ENCODE peak calls at places on chromosomes 12 and 14, in five cellular contexts. V is ovary, R is astrocyte, G is Panc1, Y is HAP-1. D is an unnamed sample. For H3K4me1, the result is how much of the 10 kb centered on the place peaks cover.

GRCh38 chr14:60878536-60878935 is 102.3 kb downstream of the TRMT5 start:
- DNase-seq in G (no peak), Y (no peak), R (peak), V (no peak), D (no peak)

GRCh38 chr14:86654558-86655184 is 1124.7 kb downstream of the FLRT2 start:
- DNase-seq in Y (peak), R (no peak), V (no peak), G (peak), D (peak)

GRCh38 chr14:72217164-72217563 is 284.9 kb downstream of the RGS6 start:
- DNase-seq in R (peak), G (no peak), Y (no peak), V (no peak), D (no peak)

GRCh38 chr14:63924375-63924774 is 71.6 kb downstream of the SYNE2 start:
- DNase-seq in Y (no peak), G (no peak), R (no peak), V (no peak), D (no peak)

GRCh38 chr12:71460850-71461609 is 21.4 kb downstream of the LGR5 start:
- DNase-seq in Y (no peak), G (no peak), R (no peak), V (no peak), D (no peak)

GRCh38 chr12:8664228-8664963 is 1.8 kb upstream of the MFAP5 start:
- DNase-seq in V (no peak), Y (no peak), R (no peak), G (no peak), D (no peak)

GRCh38 chr14:80519002-80519401 is 307.7 kb upstream of the DIO2 start:
- DNase-seq in V (no peak), G (no peak), R (no peak), Y (no peak), D (no peak)

GRCh38 chr14:34539407-34540180 is at the start of gene EAPP:
- DNase-seq in Y (peak), G (peak), R (peak), V (peak), D (peak)

GRCh38 chr12:56061982-56062381 is 18.0 kb upstream of the ERBB3 start:
- DNase-seq in V (no peak), Y (no peak), R (no peak), G (no peak), D (no peak)

GRCh38 chr12:20369164-20370000 is 1.0 kb downstream of the PDE3A start:
- DNase-seq in Y (peak), R (peak), G (no peak), V (peak), D (no peak)

GRCh38 chr14:56339855-56340701 is 221.9 kb downstream of the PELI2 start:
- DNase-seq in G (no peak), V (peak), Y (peak), R (peak), D (peak)

GRCh38 chr14:105346880-105347586 is 32.5 kb downstream of the PACS2 start:
- DNase-seq in R (no peak), V (no peak), G (no peak), Y (no peak), D (no peak)

GRCh38 chr14:91249841-91250616 is 5.5 kb upstream of the GPR68 start:
- DNase-seq in V (no peak), Y (no peak), G (no peak), R (peak), D (peak)

GRCh38 chr14:70289138-70289537 is 70.3 kb downstream of the COX16 start:
- DNase-seq in R (no peak), V (no peak), G (no peak), Y (peak), D (peak)

GRCh38 chr12:10900972-10901371 is 8.4 kb downstream of the TAS2R13 start:
- DNase-seq in Y (no peak), G (no peak), V (no peak), R (no peak), D (no peak)

GRCh38 chr12:88577537-88577936 is 2.7 kb downstream of the KITLG start:
- DNase-seq in V (no peak), R (peak), G (no peak), Y (no peak), D (no peak)
- H3K4me3 ChIP-seq in V (no peak), R (peak), G (no peak), Y (peak), D (no peak)

DNA sequence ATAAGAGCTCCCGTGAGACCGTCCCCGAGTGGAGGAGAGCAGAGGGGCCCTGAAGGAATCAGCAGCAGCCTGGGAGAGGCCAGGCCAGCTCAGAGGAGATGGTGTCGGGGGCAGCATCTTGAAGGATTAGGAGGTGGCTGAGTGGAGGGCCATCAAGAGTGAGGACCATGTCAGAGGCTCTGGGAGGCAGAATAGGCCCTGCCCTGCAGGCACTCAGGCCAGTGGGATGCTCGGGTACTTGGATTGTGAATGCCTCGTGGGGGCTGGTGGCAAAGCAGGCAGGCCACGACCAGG is 47.7 kb downstream of the IL31 start:
- DNase-seq in Y (no peak), V (no peak), R (no peak), G (no peak), D (no peak)
- H3K4me1 ChIP-seq in Y (under half), V (under half), R (under half), G (half or more), D (under half)

DNA sequence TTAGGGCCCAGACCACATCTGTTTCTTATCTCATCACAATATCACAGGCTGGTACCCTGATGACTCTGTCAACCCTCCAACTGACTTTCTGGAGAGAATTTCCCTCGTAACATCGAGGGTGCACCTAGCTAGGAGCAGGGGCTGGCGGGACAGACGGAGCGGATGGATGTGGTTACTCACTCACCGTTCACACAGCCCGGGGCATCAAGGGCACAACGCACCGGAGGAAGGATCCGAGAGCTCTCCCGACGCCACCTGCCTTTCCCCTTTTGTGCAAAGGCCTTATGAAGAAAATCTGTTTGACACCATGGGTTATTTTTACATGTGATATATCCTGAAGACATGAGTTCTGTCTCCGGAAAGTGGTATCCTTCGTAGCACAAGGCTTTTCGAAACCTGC is 31.4 kb downstream of the SLC15A4 start:
- DNase-seq in G (no peak), R (no peak), Y (no peak), V (no peak), D (no peak)
- H3K4me3 ChIP-seq in G (no peak), R (no peak), Y (no peak), V (no peak), D (no peak)

DNA sequence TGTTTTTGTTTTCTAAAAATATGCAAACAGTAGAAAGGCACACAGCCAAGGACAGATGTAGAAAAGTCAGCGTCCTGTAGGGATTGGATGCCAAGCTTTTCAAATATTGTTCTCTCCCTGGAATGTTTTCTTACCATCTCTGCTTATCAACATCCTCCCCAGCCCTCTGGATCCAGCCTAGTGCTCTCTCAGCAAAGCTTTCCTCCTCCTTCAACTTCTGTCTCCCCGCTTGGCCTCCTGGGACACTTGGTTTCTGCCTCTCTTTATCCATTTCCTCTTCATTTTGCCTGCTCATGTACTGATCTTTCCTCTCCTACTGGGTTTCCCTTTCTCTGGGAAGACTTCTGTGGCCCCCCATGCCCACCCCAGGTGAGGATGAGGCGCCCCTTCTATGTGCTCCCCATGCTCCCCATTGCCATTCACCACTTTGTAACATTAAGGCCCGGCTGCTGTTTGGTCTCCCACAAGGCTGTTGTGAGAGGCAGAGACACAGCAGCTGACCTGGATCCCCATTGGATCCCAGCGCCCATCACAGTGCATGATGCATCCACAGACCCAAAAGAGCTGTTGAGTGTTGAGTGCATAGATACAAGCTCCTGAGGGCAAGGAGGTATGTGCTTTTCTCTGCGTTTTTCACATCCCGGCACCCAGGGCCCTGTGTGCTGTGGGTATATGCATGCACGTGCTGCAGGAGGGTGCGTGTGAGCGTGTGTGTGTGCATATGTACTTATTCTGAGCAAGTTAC is 38.2 kb downstream of the EVL start:
- DNase-seq in Y (no peak), R (no peak), G (no peak), V (peak), D (peak)
- H3K4me1 ChIP-seq in Y (under half), R (under half), G (under half), V (under half), D (half or more)

DNA sequence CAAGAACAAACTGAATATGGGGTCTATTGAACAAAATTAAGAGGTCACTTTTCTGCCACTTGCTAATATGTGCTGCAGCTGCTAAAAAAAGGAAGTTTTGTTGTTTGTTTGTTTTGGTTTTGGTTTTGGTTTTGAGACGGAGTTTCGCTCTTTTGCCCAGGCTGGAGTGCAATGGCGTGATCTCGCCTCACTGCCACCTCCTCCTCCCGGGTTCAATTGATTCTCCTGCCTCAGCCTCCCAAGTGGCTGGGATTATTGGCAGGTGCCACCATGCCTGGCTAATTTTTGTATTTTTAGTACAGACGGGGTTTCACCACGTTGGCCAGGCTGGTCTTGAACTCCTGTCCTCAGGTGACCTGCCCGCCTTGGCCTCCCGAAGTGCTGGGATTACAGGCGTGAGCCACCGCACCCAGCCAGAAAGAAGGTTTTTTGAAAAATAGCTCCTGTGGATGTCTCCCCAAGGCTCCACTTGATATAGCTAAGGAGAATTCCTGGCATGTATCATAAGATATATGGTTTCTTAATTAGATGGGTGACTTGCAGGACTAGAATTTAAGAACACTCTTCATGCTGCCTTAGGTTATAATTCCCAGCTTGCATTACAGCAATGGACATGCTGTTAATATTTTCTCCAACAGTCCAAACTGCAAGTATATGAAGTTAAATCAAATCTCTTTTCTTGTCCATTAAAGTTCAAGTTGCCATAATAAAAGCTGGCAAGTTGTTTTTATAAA is 237.6 kb upstream of the AMIGO2 start:
- DNase-seq in G (no peak), R (peak), Y (no peak), V (no peak), D (no peak)
- H3K4me3 ChIP-seq in G (peak), R (no peak), Y (no peak), V (no peak), D (peak)